ENCODE peak calls at places on chromosomes 6 and 20, in four cellular contexts. T is hepatocyte, F is endodermal cell, S is PC-3. X is an unnamed sample.

GRCh38 chr6:31125162-31125561 is 4.9 kb upstream of the CDSN start:
- DNase-seq in T (no peak), F (peak), S (peak), X (peak)

GRCh38 chr6:139820191-139820590 is 445.7 kb upstream of the CITED2 start:
- DNase-seq in T (peak), F (no peak), S (peak), X (peak)

GRCh38 chr6:108589244-108589730 is 28.6 kb downstream of the FOXO3 start:
- DNase-seq in T (peak), F (peak), S (peak), X (peak)

GRCh38 chr6:84583784-84584183 is 180.6 kb downstream of the TBX18 start:
- DNase-seq in T (no peak), F (no peak), S (no peak), X (no peak)

GRCh38 chr20:32709528-32710121 is 33.6 kb downstream of the COMMD7 start:
- DNase-seq in T (peak), F (no peak), S (no peak), X (no peak)

GRCh38 chr6:163588211-163588919 is 173.8 kb downstream of the QKI start:
- DNase-seq in T (no peak), F (no peak), S (peak), X (peak)

GRCh38 chr20:56091635-56092180 is 86.4 kb upstream of the CBLN4 start:
- DNase-seq in T (no peak), F (no peak), S (peak), X (peak)

GRCh38 chr20:24382775-24383174 is 86.7 kb upstream of the SYNDIG1 start:
- DNase-seq in T (peak), F (no peak), S (no peak), X (no peak)

GRCh38 chr20:23937303-23938117 is 51.1 kb downstream of the GGTLC1 start:
- DNase-seq in T (peak), F (peak), S (peak), X (peak)

GRCh38 chr20:36607586-36608387 is 2.2 kb downstream of the RAB5IF start:
- DNase-seq in T (peak), F (no peak), S (peak), X (peak)

GRCh38 chr6:28940294-28940858 is 16.6 kb upstream of the TRIM27 start:
- DNase-seq in T (peak), F (peak), S (peak), X (peak)

GRCh38 chr20:4113996-4114603 is 98.7 kb upstream of the RNF24 start:
- DNase-seq in T (no peak), F (no peak), S (no peak), X (no peak)

GRCh38 chr20:45346291-45346718 is 1.9 kb downstream of the SDC4 start:
- DNase-seq in T (no peak), F (no peak), S (peak), X (peak)

GRCh38 chr20:38843346-38843745 is 37.8 kb downstream of the PPP1R16B start:
- DNase-seq in T (no peak), F (no peak), S (no peak), X (no peak)

GRCh38 chr6:44036196-44036595 is 91.1 kb downstream of the MRPL14 start:
- DNase-seq in T (no peak), F (peak), S (no peak), X (no peak)

GRCh38 chr6:163324928-163325784 is 89.4 kb upstream of the QKI start:
- DNase-seq in T (peak), F (no peak), S (peak), X (no peak)

GRCh38 chr6:136846046-136846445 is 23.7 kb downstream of the PEX7 start:
- DNase-seq in T (peak), F (peak), S (peak), X (peak)

GRCh38 chr20:62704341-62704948 is 4.2 kb upstream of the NTSR1 start:
- DNase-seq in T (peak), F (no peak), S (peak), X (peak)

GRCh38 chr6:105804000-105804399 is 282.1 kb upstream of the PRDM1 start:
- DNase-seq in T (no peak), F (no peak), S (no peak), X (no peak)

GRCh38 chr20:58950603-58951002 is 30.5 kb upstream of the NELFCD start:
- DNase-seq in T (no peak), F (no peak), S (no peak), X (no peak)

GRCh38 chr6:108914235-108915022 is 66.2 kb downstream of the ARMC2 start:
- DNase-seq in T (no peak), F (peak), S (peak), X (peak)

GRCh38 chr20:33291830-33292355 is 8.9 kb downstream of the BPIFB1 start:
- DNase-seq in T (peak), F (peak), S (peak), X (peak)

GRCh38 chr20:10511507-10512231 is 76.6 kb downstream of the SLX4IP start:
- DNase-seq in T (peak), F (peak), S (peak), X (peak)

GRCh38 chr6:31203345-31203979 is 33.0 kb upstream of the POU5F1 start:
- DNase-seq in T (peak), F (no peak), S (peak), X (peak)

GRCh38 chr20:46084805-46085792 is 4.7 kb downstream of the NCOA5 start:
- DNase-seq in T (peak), F (no peak), S (peak), X (peak)

GRCh38 chr6:152160346-152160745 is 352.9 kb downstream of the ESR1 start:
- DNase-seq in T (no peak), F (no peak), S (no peak), X (no peak)

GRCh38 chr20:17641520-17641964 is 40.5 kb downstream of the RRBP1 start:
- DNase-seq in T (no peak), F (no peak), S (no peak), X (no peak)

GRCh38 chr20:51497542-51498467 is 44.7 kb downstream of the NFATC2 start:
- DNase-seq in T (no peak), F (peak), S (no peak), X (no peak)

GRCh38 chr6:1538348-1538747 is 71.4 kb upstream of the FOXC1 start:
- DNase-seq in T (no peak), F (no peak), S (no peak), X (no peak)

GRCh38 chr20:30484009-30484748 is 773.3 kb upstream of the DEFB115 start:
- DNase-seq in T (no peak), F (peak), S (no peak), X (no peak)

GRCh38 chr6:13586936-13587542 is 12.6 kb downstream of the SIRT5 start:
- DNase-seq in T (no peak), F (no peak), S (no peak), X (no peak)

GRCh38 chr20:11118802-11119380 is 445.1 kb upstream of the JAG1 start:
- DNase-seq in T (no peak), F (no peak), S (peak), X (peak)

GRCh38 chr6:73823832-73824231 is 127.8 kb downstream of the CD109 start:
- DNase-seq in T (no peak), F (no peak), S (no peak), X (no peak)
- TF ChIP-seq CTCF in T (no peak), F (peak), S (no peak), X (no peak)

GRCh38 chr6:11325431-11325830 is 93.0 kb upstream of the NEDD9 start:
- DNase-seq in T (no peak), F (no peak), S (no peak), X (no peak)

GRCh38 chr6:11332463-11332862 is 100.0 kb upstream of the NEDD9 start:
- DNase-seq in T (no peak), F (no peak), S (no peak), X (no peak)

GRCh38 chr6:11329841-11330765 is 97.6 kb upstream of the NEDD9 start:
- DNase-seq in T (peak), F (no peak), S (no peak), X (no peak)

GRCh38 chr6:11331136-11331535 is 98.7 kb upstream of the NEDD9 start:
- DNase-seq in T (no peak), F (no peak), S (no peak), X (no peak)

DNA sequence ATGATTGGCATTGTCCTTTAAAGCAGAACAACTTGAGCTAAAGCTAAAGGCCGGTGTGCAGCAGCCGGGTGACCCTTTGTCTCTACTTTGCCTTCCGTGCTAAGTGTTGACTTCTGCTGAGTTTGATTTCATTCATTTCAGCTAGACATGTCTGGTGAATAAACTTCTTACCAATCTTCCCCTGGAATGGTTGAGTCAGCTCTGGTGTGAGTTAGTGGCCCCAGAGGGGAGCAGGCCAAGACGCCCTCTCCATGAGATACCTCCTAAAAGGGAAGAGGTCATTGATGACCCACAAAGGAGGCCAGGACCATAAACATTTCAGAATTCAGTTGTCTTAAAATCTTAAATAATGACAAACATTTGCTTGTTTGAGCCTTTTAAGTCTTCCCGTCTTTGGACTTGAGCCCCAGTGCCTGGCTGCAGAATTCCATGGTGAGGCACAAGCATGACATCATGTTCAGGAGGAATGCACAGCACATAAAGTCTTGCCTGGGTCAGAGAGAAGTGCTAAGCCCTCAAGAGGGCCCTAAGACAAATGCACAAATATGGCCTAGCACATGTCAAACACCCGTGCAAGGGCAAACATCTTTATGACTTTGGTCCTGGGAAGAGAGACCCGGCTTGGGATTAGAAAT is 96.3 kb upstream of the NEDD9 start:
- DNase-seq in T (peak), F (no peak), S (no peak), X (no peak)
- H3K27ac ChIP-seq in T (peak), F (no peak), S (no peak), X (no peak)

DNA sequence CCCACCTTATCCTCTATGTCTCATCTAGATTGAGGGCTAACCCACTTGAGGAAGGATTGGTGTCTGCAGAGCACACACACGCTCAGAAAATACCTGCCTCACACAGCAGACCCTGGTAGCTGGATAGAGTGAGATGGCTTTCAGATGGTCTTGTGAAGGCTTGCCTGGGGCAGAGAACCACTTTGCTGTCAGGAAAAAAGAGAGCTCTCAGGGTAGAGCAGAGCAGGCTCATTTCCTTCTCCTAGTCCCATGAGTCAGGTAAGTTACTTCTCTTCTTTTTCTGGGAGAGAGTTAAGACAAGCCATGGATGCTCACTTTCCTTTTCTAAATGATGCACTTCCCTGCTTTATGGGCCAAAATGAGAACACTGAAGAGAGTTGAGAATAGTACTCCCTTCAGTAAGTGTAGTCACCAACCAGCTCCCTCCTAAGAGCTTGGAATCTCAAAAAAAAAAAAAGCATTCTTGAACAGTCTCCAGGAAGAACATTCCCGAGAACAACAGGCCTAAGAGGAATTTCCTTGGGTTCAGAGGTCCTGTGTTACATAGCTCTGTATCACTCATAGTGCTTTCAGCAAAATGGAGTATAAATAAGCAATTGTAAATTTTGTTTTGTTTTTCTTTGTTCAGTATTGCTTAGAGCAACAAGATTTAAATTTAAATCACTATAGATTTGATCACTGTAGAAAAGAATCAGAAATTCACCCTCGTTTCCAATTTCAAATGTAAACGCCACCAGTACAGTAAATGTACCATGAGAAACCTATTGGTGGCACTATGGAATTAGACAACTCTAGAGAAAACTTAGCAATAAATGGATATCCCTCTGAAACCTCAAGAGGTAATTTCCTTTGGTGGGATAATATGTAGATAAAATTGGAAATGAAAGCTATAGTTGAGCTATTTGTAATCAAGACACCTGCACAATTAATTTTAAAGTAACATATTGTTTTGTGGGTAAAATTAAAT is 530.3 kb downstream of the RFPL4B start:
- DNase-seq in T (no peak), F (no peak), S (peak), X (peak)
- TF ChIP-seq CTCF in T (peak), F (no peak), S (peak), X (no peak)

GRCh38 chr20:41476446-41476845 is 109.8 kb upstream of the EMILIN3 start:
- DNase-seq in T (no peak), F (no peak), S (no peak), X (no peak)
- H3K27ac ChIP-seq in T (no peak), F (peak), S (no peak), X (no peak)

X was measured in RWPE1.